ENCODE peak calls at places on chromosomes 16 and 17, in eight cellular contexts. One of them, this sample, is unnamed.

GRCh38 chr17:65830356-65830755 is 268.9 kb upstream of the AXIN2 start:
- DNase-seq in DND-41: no peak
- DNase-seq in BE2C: no peak
- DNase-seq in IMR-90: no peak
- DNase-seq in H7: no peak
- DNase-seq in cardiac muscle cell: no peak
- DNase-seq in adrenal gland: no peak
- DNase-seq in fibroblast of lung: no peak
- DNase-seq in this sample: no peak

GRCh38 chr17:17408236-17408794 is 68.5 kb upstream of the MED9 start:
- DNase-seq in DND-41: no peak
- DNase-seq in BE2C: no peak
- DNase-seq in IMR-90: peak; percentile 61
- DNase-seq in H7: no peak
- DNase-seq in cardiac muscle cell: peak; percentile 75
- DNase-seq in adrenal gland: no peak
- DNase-seq in fibroblast of lung: peak; percentile 36
- DNase-seq in this sample: no peak

GRCh38 chr16:68548947-68549346 is 9.9 kb downstream of the ZFP90 start:
- DNase-seq in DND-41: peak; percentile 46
- DNase-seq in BE2C: no peak
- DNase-seq in IMR-90: no peak
- DNase-seq in H7: no peak
- DNase-seq in cardiac muscle cell: no peak
- DNase-seq in adrenal gland: no peak
- DNase-seq in fibroblast of lung: peak; percentile 16
- DNase-seq in this sample: no peak

GRCh38 chr17:19312406-19312805 is 50.1 kb downstream of the B9D1 start:
- DNase-seq in DND-41: no peak
- DNase-seq in BE2C: no peak
- DNase-seq in IMR-90: no peak
- DNase-seq in H7: no peak
- DNase-seq in cardiac muscle cell: no peak
- DNase-seq in adrenal gland: no peak
- DNase-seq in fibroblast of lung: no peak
- DNase-seq in this sample: no peak

GRCh38 chr17:44272321-44272951 is 4.5 kb upstream of the SLC4A1 start:
- DNase-seq in DND-41: no peak
- DNase-seq in BE2C: no peak
- DNase-seq in IMR-90: no peak
- DNase-seq in H7: peak; percentile 41
- DNase-seq in cardiac muscle cell: no peak
- DNase-seq in adrenal gland: no peak
- DNase-seq in fibroblast of lung: no peak
- DNase-seq in this sample: no peak

GRCh38 chr16:75116081-75116910 is at the start of gene LDHD:
- DNase-seq in DND-41: no peak
- DNase-seq in BE2C: peak; percentile 46
- DNase-seq in IMR-90: no peak
- DNase-seq in H7: peak; percentile 82
- DNase-seq in cardiac muscle cell: peak; percentile 57
- DNase-seq in adrenal gland: peak; percentile 89
- DNase-seq in fibroblast of lung: peak; percentile 62
- DNase-seq in this sample: no peak

GRCh38 chr17:48835971-48836370 is 5.1 kb downstream of the CALCOCO2 start:
- DNase-seq in DND-41: no peak
- DNase-seq in BE2C: no peak
- DNase-seq in IMR-90: no peak
- DNase-seq in H7: no peak
- DNase-seq in cardiac muscle cell: no peak
- DNase-seq in adrenal gland: no peak
- DNase-seq in fibroblast of lung: no peak
- DNase-seq in this sample: no peak

GRCh38 chr16:20308801-20309590 is 18.3 kb downstream of the GP2 start:
- DNase-seq in DND-41: no peak
- DNase-seq in BE2C: no peak
- DNase-seq in IMR-90: no peak
- DNase-seq in H7: no peak
- DNase-seq in cardiac muscle cell: no peak
- DNase-seq in adrenal gland: no peak
- DNase-seq in fibroblast of lung: no peak
- DNase-seq in this sample: no peak

GRCh38 chr17:19341211-19341631 is 21.3 kb downstream of the B9D1 start:
- DNase-seq in DND-41: no peak
- DNase-seq in BE2C: no peak
- DNase-seq in IMR-90: no peak
- DNase-seq in H7: no peak
- DNase-seq in cardiac muscle cell: no peak
- DNase-seq in adrenal gland: no peak
- DNase-seq in fibroblast of lung: no peak
- DNase-seq in this sample: no peak

GRCh38 chr16:82694239-82694874 is 67.6 kb downstream of the CDH13 start:
- DNase-seq in DND-41: no peak
- DNase-seq in BE2C: no peak
- DNase-seq in IMR-90: peak; percentile 85
- DNase-seq in H7: no peak
- DNase-seq in cardiac muscle cell: peak; percentile 43
- DNase-seq in adrenal gland: no peak
- DNase-seq in fibroblast of lung: peak; percentile 85
- DNase-seq in this sample: no peak

GRCh38 chr17:49755681-49756283 is 8.1 kb downstream of the FAM117A start:
- DNase-seq in DND-41: no peak
- DNase-seq in BE2C: no peak
- DNase-seq in IMR-90: no peak
- DNase-seq in H7: no peak
- DNase-seq in cardiac muscle cell: no peak
- DNase-seq in adrenal gland: no peak
- DNase-seq in fibroblast of lung: no peak
- DNase-seq in this sample: no peak

GRCh38 chr17:47778184-47778635 is 43.4 kb downstream of the OSBPL7 start:
- DNase-seq in DND-41: no peak
- DNase-seq in BE2C: no peak
- DNase-seq in IMR-90: no peak
- DNase-seq in H7: peak; percentile 42
- DNase-seq in cardiac muscle cell: no peak
- DNase-seq in adrenal gland: no peak
- DNase-seq in fibroblast of lung: no peak
- DNase-seq in this sample: peak; percentile 45

GRCh38 chr17:36942631-36943125 is 5.4 kb downstream of the LHX1 start:
- DNase-seq in DND-41: no peak
- DNase-seq in BE2C: no peak
- DNase-seq in IMR-90: no peak
- DNase-seq in H7: peak; percentile 80
- DNase-seq in cardiac muscle cell: no peak
- DNase-seq in adrenal gland: no peak
- DNase-seq in fibroblast of lung: no peak
- DNase-seq in this sample: no peak

GRCh38 chr16:30031477-30031918 is 427 bp upstream of the TLCD3B start:
- DNase-seq in DND-41: no peak
- DNase-seq in BE2C: no peak
- DNase-seq in IMR-90: no peak
- DNase-seq in H7: peak; percentile 60
- DNase-seq in cardiac muscle cell: no peak
- DNase-seq in adrenal gland: no peak
- DNase-seq in fibroblast of lung: no peak
- DNase-seq in this sample: no peak

GRCh38 chr17:82328994-82329507 is 4.5 kb downstream of the SECTM1 start:
- DNase-seq in DND-41: no peak
- DNase-seq in BE2C: no peak
- DNase-seq in IMR-90: no peak
- DNase-seq in H7: no peak
- DNase-seq in cardiac muscle cell: no peak
- DNase-seq in adrenal gland: no peak
- DNase-seq in fibroblast of lung: no peak
- DNase-seq in this sample: no peak

GRCh38 chr16:10309271-10309932 is 76.5 kb upstream of the ATF7IP2 start:
- DNase-seq in DND-41: no peak
- DNase-seq in BE2C: no peak
- DNase-seq in IMR-90: no peak
- DNase-seq in H7: no peak
- DNase-seq in cardiac muscle cell: no peak
- DNase-seq in adrenal gland: peak; percentile 5
- DNase-seq in fibroblast of lung: no peak
- DNase-seq in this sample: no peak

GRCh38 chr16:24178496-24178895 is 77.6 kb upstream of the CACNG3 start:
- DNase-seq in DND-41: peak; percentile 44
- DNase-seq in BE2C: no peak
- DNase-seq in IMR-90: no peak
- DNase-seq in H7: peak; percentile 40
- DNase-seq in cardiac muscle cell: no peak
- DNase-seq in adrenal gland: no peak
- DNase-seq in fibroblast of lung: no peak
- DNase-seq in this sample: no peak

GRCh38 chr16:24174977-24175376 is 81.2 kb upstream of the CACNG3 start:
- DNase-seq in DND-41: no peak
- DNase-seq in BE2C: no peak
- DNase-seq in IMR-90: no peak
- DNase-seq in H7: no peak
- DNase-seq in cardiac muscle cell: no peak
- DNase-seq in adrenal gland: no peak
- DNase-seq in fibroblast of lung: no peak
- DNase-seq in this sample: no peak

GRCh38 chr16:24174504-24174903 is 81.6 kb upstream of the CACNG3 start:
- DNase-seq in DND-41: no peak
- DNase-seq in BE2C: no peak
- DNase-seq in IMR-90: no peak
- DNase-seq in H7: no peak
- DNase-seq in cardiac muscle cell: no peak
- DNase-seq in adrenal gland: no peak
- DNase-seq in fibroblast of lung: no peak
- DNase-seq in this sample: no peak

DNA sequence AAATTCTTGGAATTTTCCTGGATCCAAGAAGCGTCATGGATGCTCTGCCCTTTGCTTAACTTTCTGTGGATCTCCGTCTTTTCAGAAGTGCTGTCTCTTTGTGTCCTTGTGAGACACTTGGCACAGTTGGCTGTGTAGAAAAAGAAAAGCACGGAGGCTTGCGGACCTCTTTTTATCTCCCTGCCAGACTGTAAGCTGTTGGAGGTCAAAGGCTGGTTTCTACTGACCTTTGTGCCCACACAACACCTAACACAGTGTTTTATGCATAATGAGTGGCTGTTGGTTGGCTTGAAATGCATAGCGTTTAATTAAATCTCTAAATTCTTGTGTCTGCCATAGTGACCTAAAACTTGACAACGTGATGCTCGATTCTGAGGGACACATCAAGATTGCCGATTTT is 75.7 kb upstream of the CACNG3 start:
- DNase-seq in DND-41: no peak
- DNase-seq in BE2C: no peak
- DNase-seq in IMR-90: no peak
- DNase-seq in H7: no peak
- DNase-seq in cardiac muscle cell: no peak
- DNase-seq in adrenal gland: no peak
- DNase-seq in fibroblast of lung: no peak
- DNase-seq in this sample: no peak
- H3K36me3 ChIP-seq in DND-41: peaks cover 43% of the 10 kb centered on the region
- H3K36me3 ChIP-seq in BE2C: no peaks in the 10 kb centered on the region
- H3K36me3 ChIP-seq in IMR-90: no peaks in the 10 kb centered on the region
- H3K36me3 ChIP-seq in H7: no peaks in the 10 kb centered on the region
- H3K36me3 ChIP-seq in cardiac muscle cell: no peaks in the 10 kb centered on the region
- H3K36me3 ChIP-seq in adrenal gland: no peaks in the 10 kb centered on the region
- H3K36me3 ChIP-seq in fibroblast of lung: no peaks in the 10 kb centered on the region
- H3K36me3 ChIP-seq in this sample: no peaks in the 10 kb centered on the region

GRCh38 chr16:24953721-24954120 is 61.4 kb downstream of the ARHGAP17 start:
- DNase-seq in DND-41: no peak
- DNase-seq in BE2C: no peak
- DNase-seq in IMR-90: no peak
- DNase-seq in H7: no peak
- DNase-seq in cardiac muscle cell: no peak
- DNase-seq in adrenal gland: no peak
- DNase-seq in fibroblast of lung: no peak
- DNase-seq in this sample: no peak

GRCh38 chr16:24954137-24954536 is 61.0 kb downstream of the ARHGAP17 start:
- DNase-seq in DND-41: no peak
- DNase-seq in BE2C: no peak
- DNase-seq in IMR-90: no peak
- DNase-seq in H7: no peak
- DNase-seq in cardiac muscle cell: no peak
- DNase-seq in adrenal gland: no peak
- DNase-seq in fibroblast of lung: no peak
- DNase-seq in this sample: no peak

GRCh38 chr16:24957887-24958286 is 57.3 kb downstream of the ARHGAP17 start:
- DNase-seq in DND-41: no peak
- DNase-seq in BE2C: no peak
- DNase-seq in IMR-90: no peak
- DNase-seq in H7: no peak
- DNase-seq in cardiac muscle cell: no peak
- DNase-seq in adrenal gland: no peak
- DNase-seq in fibroblast of lung: no peak
- DNase-seq in this sample: no peak

GRCh38 chr16:24950275-24950674 is 64.9 kb downstream of the ARHGAP17 start:
- DNase-seq in DND-41: no peak
- DNase-seq in BE2C: no peak
- DNase-seq in IMR-90: peak; percentile 84
- DNase-seq in H7: no peak
- DNase-seq in cardiac muscle cell: peak; percentile 55
- DNase-seq in adrenal gland: peak; percentile 86
- DNase-seq in fibroblast of lung: peak; percentile 80
- DNase-seq in this sample: peak; percentile 27

GRCh38 chr16:24955975-24956731 is 59.0 kb downstream of the ARHGAP17 start:
- DNase-seq in DND-41: no peak
- DNase-seq in BE2C: no peak
- DNase-seq in IMR-90: no peak
- DNase-seq in H7: no peak
- DNase-seq in cardiac muscle cell: no peak
- DNase-seq in adrenal gland: no peak
- DNase-seq in fibroblast of lung: no peak
- DNase-seq in this sample: no peak
- H3K36me3 ChIP-seq in DND-41: peaks cover 81% of the 10 kb centered on the region
- H3K36me3 ChIP-seq in BE2C: peaks cover 36% of the 10 kb centered on the region
- H3K36me3 ChIP-seq in IMR-90: peaks cover 71% of the 10 kb centered on the region
- H3K36me3 ChIP-seq in H7: peaks cover 13% of the 10 kb centered on the region
- H3K36me3 ChIP-seq in cardiac muscle cell: peaks cover 59% of the 10 kb centered on the region
- H3K36me3 ChIP-seq in adrenal gland: peaks cover 90% of the 10 kb centered on the region
- H3K36me3 ChIP-seq in fibroblast of lung: peaks cover 26% of the 10 kb centered on the region
- H3K36me3 ChIP-seq in this sample: peaks cover 95% of the 10 kb centered on the region

GRCh38 chr17:68257924-68258323 is 10.1 kb downstream of the AMZ2 start:
- DNase-seq in DND-41: no peak
- DNase-seq in BE2C: no peak
- DNase-seq in IMR-90: peak; percentile 13
- DNase-seq in H7: no peak
- DNase-seq in cardiac muscle cell: no peak
- DNase-seq in adrenal gland: no peak
- DNase-seq in fibroblast of lung: no peak
- DNase-seq in this sample: no peak
- H3K36me3 ChIP-seq in DND-41: peaks cover 23% of the 10 kb centered on the region
- H3K36me3 ChIP-seq in BE2C: no peaks in the 10 kb centered on the region
- H3K36me3 ChIP-seq in IMR-90: peaks cover 8% of the 10 kb centered on the region
- H3K36me3 ChIP-seq in H7: peaks cover 8% of the 10 kb centered on the region
- H3K36me3 ChIP-seq in cardiac muscle cell: peaks cover 19% of the 10 kb centered on the region
- H3K36me3 ChIP-seq in adrenal gland: peaks cover 23% of the 10 kb centered on the region
- H3K36me3 ChIP-seq in fibroblast of lung: peaks cover 2% of the 10 kb centered on the region
- H3K36me3 ChIP-seq in this sample: peaks cover 15% of the 10 kb centered on the region

DNA sequence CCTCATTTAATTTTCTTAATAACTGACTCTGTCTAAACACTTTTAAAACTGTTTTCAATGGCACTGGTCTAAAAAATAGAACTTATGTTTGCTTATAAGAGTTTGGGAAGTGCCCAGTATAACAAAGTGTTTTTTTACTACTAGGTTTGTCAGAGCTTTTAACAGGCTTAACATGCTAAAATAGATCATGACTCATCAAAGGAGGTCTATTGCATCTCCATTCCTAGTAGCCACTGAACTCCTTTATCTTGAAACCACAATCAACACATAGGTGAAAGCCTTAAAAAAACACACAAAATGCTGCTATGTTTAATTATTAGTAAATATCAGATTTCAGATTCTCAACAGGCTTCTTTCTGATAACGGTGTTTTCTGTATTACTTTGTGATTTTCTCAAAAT is 196.4 kb upstream of the KIF2B start:
- DNase-seq in DND-41: no peak
- DNase-seq in BE2C: no peak
- DNase-seq in IMR-90: peak; percentile 67
- DNase-seq in H7: no peak
- DNase-seq in cardiac muscle cell: peak; percentile 71
- DNase-seq in adrenal gland: no peak
- DNase-seq in fibroblast of lung: peak; percentile 90
- DNase-seq in this sample: no peak
- H3K36me3 ChIP-seq in DND-41: no peaks in the 10 kb centered on the region
- H3K36me3 ChIP-seq in BE2C: no peaks in the 10 kb centered on the region
- H3K36me3 ChIP-seq in IMR-90: no peaks in the 10 kb centered on the region
- H3K36me3 ChIP-seq in H7: no peaks in the 10 kb centered on the region
- H3K36me3 ChIP-seq in cardiac muscle cell: no peaks in the 10 kb centered on the region
- H3K36me3 ChIP-seq in adrenal gland: no peaks in the 10 kb centered on the region
- H3K36me3 ChIP-seq in fibroblast of lung: no peaks in the 10 kb centered on the region
- H3K36me3 ChIP-seq in this sample: no peaks in the 10 kb centered on the region